ENCODE peak calls at places on chromosomes 13 and 19, in ten cellular contexts. V is AG09319, J is tibial artery, F is keratinocyte, D is Caco-2, R is HFFc6, E is kidney epithelial cell, G is fibroblast of the aortic adventitia, A is psoas muscle, M is osteoblast. P is an unnamed sample.

GRCh38 chr13:25699600-25699999 is 327.8 kb downstream of the ATP8A2 start:
- DNase-seq in V (no peak), J (no peak), F (no peak), D (no peak), R (no peak), E (no peak), G (no peak), A (no peak), M (no peak), P (no peak)

GRCh38 chr13:52615817-52616216 is 26.4 kb upstream of the HNRNPA1L2 start:
- DNase-seq in V (no peak), J (no peak), F (no peak), D (peak), R (no peak), E (no peak), G (no peak), A (no peak), M (peak), P (no peak)

GRCh38 chr19:40530091-40530901 is 46.4 kb upstream of the SHKBP1 start:
- DNase-seq in V (no peak), J (no peak), F (no peak), D (peak), R (no peak), E (no peak), G (no peak), A (no peak), M (peak), P (peak)

GRCh38 chr13:67652887-67653286 is 422.8 kb upstream of the PCDH9 start:
- DNase-seq in V (no peak), J (no peak), F (no peak), D (no peak), R (no peak), E (no peak), G (no peak), A (no peak), M (no peak), P (no peak)

GRCh38 chr13:21436582-21436981 is 22.5 kb downstream of the ZDHHC20 start:
- DNase-seq in V (no peak), J (no peak), F (no peak), D (no peak), R (no peak), E (no peak), G (no peak), A (no peak), M (no peak), P (no peak)

GRCh38 chr13:79966502-79966901 is 374.4 kb downstream of the SPRY2 start:
- DNase-seq in V (no peak), J (no peak), F (no peak), D (no peak), R (no peak), E (no peak), G (peak), A (no peak), M (peak), P (no peak)

GRCh38 chr19:14916848-14917247 is 24.4 kb upstream of the OR7C2 start:
- DNase-seq in V (no peak), J (no peak), F (no peak), D (no peak), R (no peak), E (no peak), G (no peak), A (no peak), M (no peak), P (no peak)

GRCh38 chr19:23351806-23352205 is 43.5 kb downstream of the ZNF91 start:
- DNase-seq in V (no peak), J (no peak), F (no peak), D (no peak), R (no peak), E (no peak), G (no peak), A (no peak), M (no peak), P (no peak)

GRCh38 chr13:106277483-106278154 is 257.8 kb downstream of the EFNB2 start:
- DNase-seq in V (no peak), J (no peak), F (no peak), D (no peak), R (no peak), E (no peak), G (no peak), A (no peak), M (no peak), P (no peak)

GRCh38 chr19:42140125-42140754 is 8.0 kb upstream of the POU2F2 start:
- DNase-seq in V (no peak), J (peak), F (no peak), D (peak), R (peak), E (peak), G (peak), A (peak), M (peak), P (no peak)

GRCh38 chr13:29509999-29510586 is 85.4 kb downstream of the SLC7A1 start:
- DNase-seq in V (no peak), J (no peak), F (no peak), D (no peak), R (peak), E (no peak), G (peak), A (no peak), M (peak), P (no peak)

GRCh38 chr13:112213467-112214245 is 146.7 kb downstream of the SOX1 start:
- DNase-seq in V (no peak), J (no peak), F (no peak), D (no peak), R (no peak), E (no peak), G (no peak), A (no peak), M (no peak), P (peak)

GRCh38 chr19:54448037-54448773 is 794 bp upstream of the LENG8 start:
- DNase-seq in V (no peak), J (peak), F (no peak), D (peak), R (peak), E (no peak), G (peak), A (peak), M (peak), P (peak)

GRCh38 chr19:39304701-39305571 is 8.7 kb downstream of the IFNL1 start:
- DNase-seq in V (no peak), J (no peak), F (no peak), D (peak), R (no peak), E (no peak), G (no peak), A (no peak), M (peak), P (no peak)

GRCh38 chr19:35247526-35248309 is 1.1 kb upstream of the LSR start:
- DNase-seq in V (no peak), J (no peak), F (no peak), D (peak), R (no peak), E (peak), G (no peak), A (no peak), M (no peak), P (peak)
- TF ChIP-seq CTCF in V (no peak), J (peak), F (peak), D (no peak), R (no peak), E (peak), G (peak), A (peak), M (no peak), P (peak)

DNA sequence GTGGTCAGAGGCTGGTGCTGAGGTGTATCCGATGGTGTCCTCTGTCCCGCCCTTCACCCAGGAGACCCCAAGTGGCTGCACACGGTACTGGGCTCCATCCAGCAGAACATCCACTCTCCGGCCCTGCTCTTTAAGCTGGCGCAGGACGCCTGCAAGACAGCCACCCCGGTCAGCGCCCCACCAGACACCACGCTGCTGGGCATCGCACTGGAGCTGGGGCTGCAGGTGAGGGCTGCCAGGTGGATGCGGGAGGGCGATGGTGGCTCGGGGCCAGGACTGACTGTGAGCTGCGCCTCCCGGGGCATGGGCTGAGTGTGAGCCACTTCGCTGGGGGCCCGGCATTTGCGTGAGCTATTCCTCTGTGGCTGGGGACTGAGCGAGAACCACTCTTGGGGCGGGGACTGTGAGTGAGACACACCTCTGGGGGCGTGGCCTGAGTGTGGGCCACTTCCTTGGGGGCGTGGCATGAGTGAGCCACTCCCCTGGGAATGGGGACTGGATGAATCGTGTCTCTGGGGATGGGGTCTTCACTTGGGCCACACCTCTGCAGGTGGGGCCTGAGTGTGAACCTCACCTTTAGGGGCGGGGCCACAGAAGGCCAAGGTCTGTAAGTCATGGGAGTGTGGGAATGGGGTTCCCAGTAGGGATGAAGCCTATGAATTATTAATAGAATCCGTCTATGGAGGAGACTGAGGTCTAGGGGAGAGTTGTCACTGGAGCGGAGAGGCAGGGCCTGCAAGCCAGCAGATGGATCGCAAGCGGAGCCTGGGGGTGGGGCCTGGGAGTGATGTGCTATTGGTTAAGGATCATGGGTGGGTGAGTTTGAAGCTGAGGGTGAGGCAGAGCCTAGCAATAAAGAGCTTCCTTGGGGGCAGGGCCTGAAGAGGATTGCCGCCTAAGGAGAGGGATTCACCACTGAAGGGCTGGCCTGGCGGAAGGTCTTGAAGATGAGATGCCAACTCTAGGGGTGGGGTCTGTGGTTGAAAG is 30.5 kb downstream of the ZSWIM4 start:
- DNase-seq in V (no peak), J (no peak), F (no peak), D (peak), R (no peak), E (no peak), G (no peak), A (no peak), M (peak), P (no peak)
- TF ChIP-seq CTCF in V (no peak), J (no peak), F (no peak), D (no peak), R (peak), E (no peak), G (no peak), A (no peak), M (peak), P (no peak)

GRCh38 chr19:51811344-51811743 is 16.4 kb downstream of the FPR3 start:
- DNase-seq in V (no peak), J (peak), F (no peak), D (no peak), R (no peak), E (no peak), G (no peak), A (peak), M (no peak), P (no peak)
- TF ChIP-seq CTCF in V (no peak), J (no peak), F (no peak), D (no peak), R (no peak), E (no peak), G (no peak), A (no peak), M (no peak), P (no peak)

GRCh38 chr13:43023244-43023931 is at the start of gene DNAJC15:
- DNase-seq in V (no peak), J (peak), F (no peak), D (peak), R (peak), E (no peak), G (peak), A (peak), M (peak), P (peak)
- TF ChIP-seq CTCF in V (no peak), J (no peak), F (no peak), D (no peak), R (no peak), E (peak), G (no peak), A (no peak), M (no peak), P (no peak)

DNA sequence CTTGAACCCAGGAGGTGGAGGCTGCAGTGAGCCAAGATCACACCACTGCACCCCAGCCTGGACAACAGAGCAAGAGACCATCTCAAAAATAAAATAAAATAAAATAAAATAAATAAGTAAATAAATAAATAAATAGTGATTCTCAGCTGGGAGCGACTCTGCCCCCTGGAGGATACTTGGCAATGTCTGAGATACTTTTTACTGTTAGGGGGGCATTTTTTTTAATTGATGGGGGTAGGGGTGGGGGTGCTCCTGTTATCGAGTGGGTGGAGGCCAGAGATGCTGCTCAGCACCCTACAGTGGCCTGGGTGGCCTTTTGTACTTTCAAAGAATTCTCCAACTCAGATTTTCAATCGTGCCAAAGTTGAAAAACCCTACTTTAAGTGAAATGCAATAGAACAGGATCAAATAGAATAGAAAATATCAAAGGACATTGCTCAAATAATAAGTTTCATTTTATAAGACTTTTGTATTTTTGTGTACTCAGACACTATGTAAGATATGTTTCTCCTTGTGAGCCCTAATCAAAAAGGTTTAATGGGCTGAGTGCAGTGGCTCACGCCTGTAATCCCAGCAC is 7.1 kb upstream of the CLPP start:
- DNase-seq in V (no peak), J (no peak), F (no peak), D (no peak), R (no peak), E (no peak), G (peak), A (no peak), M (peak), P (no peak)
- TF ChIP-seq CTCF in V (peak), J (peak), F (peak), D (peak), R (peak), E (peak), G (peak), A (peak), M (peak), P (peak)

GRCh38 chr19:2426661-2427322 is 594 bp downstream of the TIMM13 start:
- DNase-seq in V (no peak), J (no peak), F (no peak), D (peak), R (no peak), E (no peak), G (peak), A (peak), M (peak), P (peak)
- TF ChIP-seq CTCF in V (no peak), J (no peak), F (peak), D (no peak), R (peak), E (no peak), G (no peak), A (no peak), M (peak), P (no peak)

GRCh38 chr13:39268398-39268797 is 230.1 kb downstream of the NHLRC3 start:
- DNase-seq in V (no peak), J (no peak), F (no peak), D (no peak), R (no peak), E (no peak), G (no peak), A (no peak), M (no peak), P (no peak)

GRCh38 chr13:39263531-39263930 is 225.3 kb downstream of the NHLRC3 start:
- DNase-seq in V (no peak), J (no peak), F (no peak), D (no peak), R (no peak), E (no peak), G (no peak), A (no peak), M (peak), P (no peak)

GRCh38 chr13:39266426-39266825 is 228.2 kb downstream of the NHLRC3 start:
- DNase-seq in V (no peak), J (no peak), F (no peak), D (no peak), R (no peak), E (no peak), G (no peak), A (no peak), M (peak), P (no peak)

GRCh38 chr13:39259371-39259770 is 221.1 kb downstream of the NHLRC3 start:
- DNase-seq in V (no peak), J (no peak), F (no peak), D (no peak), R (no peak), E (no peak), G (no peak), A (no peak), M (no peak), P (no peak)

DNA sequence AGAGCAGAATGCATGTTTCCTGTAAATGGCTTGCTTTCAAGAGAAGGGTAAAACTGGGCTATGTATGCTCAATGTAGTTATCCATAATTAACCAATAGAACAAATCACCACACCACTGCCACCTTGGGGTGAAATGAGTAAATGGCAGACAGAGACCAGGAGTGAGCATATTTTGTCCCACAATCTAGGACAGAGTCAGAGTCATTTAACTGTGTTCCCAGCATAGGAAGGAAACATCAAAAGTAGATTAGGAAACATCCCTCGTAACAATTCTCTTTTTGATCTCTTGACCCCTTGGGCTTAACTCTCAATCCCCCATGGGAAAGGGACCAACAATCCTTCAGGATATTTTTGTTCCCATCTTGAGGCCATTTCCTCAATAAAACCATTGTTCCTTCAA is 224.8 kb downstream of the NHLRC3 start:
- DNase-seq in V (no peak), J (peak), F (no peak), D (peak), R (peak), E (no peak), G (peak), A (no peak), M (peak), P (peak)
- TF ChIP-seq CTCF in V (peak), J (peak), F (peak), D (peak), R (peak), E (peak), G (peak), A (peak), M (peak), P (peak)

GRCh38 chr19:12872941-12873890 is 8.0 kb downstream of the DNASE2 start:
- DNase-seq in V (no peak), J (peak), F (peak), D (peak), R (peak), E (peak), G (peak), A (peak), M (peak), P (peak)
- TF ChIP-seq CTCF in V (no peak), J (no peak), F (no peak), D (no peak), R (no peak), E (no peak), G (no peak), A (no peak), M (no peak), P (no peak)

DNA sequence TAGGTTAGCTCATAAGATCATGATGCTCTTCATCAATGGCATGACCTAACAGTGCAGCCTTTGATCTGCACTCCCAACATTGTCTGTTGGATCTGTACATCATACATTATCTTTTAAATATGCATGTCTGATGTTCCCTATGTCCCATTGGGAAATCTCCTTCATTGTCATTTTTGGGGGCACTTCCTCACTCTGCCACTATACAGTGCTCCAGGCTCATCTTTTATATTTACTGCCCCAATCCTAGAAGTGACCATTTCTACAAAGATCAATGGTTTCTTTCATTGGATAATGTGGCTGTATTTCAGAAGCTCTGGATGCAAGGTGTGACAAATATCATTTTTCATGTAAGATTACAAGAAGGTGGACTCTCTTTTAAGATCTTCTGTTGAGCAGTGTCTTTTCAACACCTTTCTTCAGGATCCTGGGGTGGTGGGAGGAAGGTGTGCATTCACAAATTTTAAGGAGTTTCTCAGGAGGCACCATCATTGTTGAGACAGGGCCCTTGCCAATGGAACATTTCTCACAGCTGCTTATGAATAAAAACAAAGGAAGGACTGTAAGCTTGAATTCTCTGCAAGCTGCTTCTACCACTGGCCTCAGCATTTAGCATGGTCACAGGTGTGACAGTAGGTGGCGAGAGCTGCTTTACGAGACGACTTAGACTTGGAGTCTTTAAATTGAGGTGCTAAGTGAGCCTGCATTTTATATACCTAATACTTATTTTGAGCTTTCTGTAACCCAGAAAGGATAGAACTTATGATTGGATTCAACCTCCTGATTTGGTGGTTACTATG is 403.0 kb downstream of the LMO7 start:
- DNase-seq in V (no peak), J (no peak), F (no peak), D (no peak), R (no peak), E (no peak), G (no peak), A (no peak), M (no peak), P (peak)
- TF ChIP-seq CTCF in V (no peak), J (no peak), F (no peak), D (no peak), R (peak), E (no peak), G (peak), A (no peak), M (peak), P (no peak)

GRCh38 chr13:35722438-35723060 is 246.1 kb upstream of the MAB21L1 start:
- DNase-seq in V (no peak), J (no peak), F (no peak), D (no peak), R (no peak), E (no peak), G (no peak), A (no peak), M (no peak), P (no peak)
- TF ChIP-seq CTCF in V (no peak), J (no peak), F (no peak), D (no peak), R (no peak), E (no peak), G (no peak), A (no peak), M (no peak), P (no peak)

P was measured in Calu3.